ENCODE peak calls at places on chromosomes 11 and 22, in five cellular contexts. One of them, this sample, is unnamed.

GRCh38 chr11:14449302-14449714 is 50.3 kb downstream of the COPB1 start:
- DNase-seq in neural crest cell: no peak
- DNase-seq in SJSA1: peak; percentile 26
- DNase-seq in activated CD8-positive, alpha-beta memory T cell treated with anti-CD3 and anti-CD28 coated beads for 48 hours: no peak
- DNase-seq in Calu3: no peak
- DNase-seq in this sample: no peak

GRCh38 chr11:2781413-2782274 is 81.8 kb upstream of the KCNQ1OT1 start:
- DNase-seq in neural crest cell: peak; percentile 1
- DNase-seq in SJSA1: no peak
- DNase-seq in activated CD8-positive, alpha-beta memory T cell treated with anti-CD3 and anti-CD28 coated beads for 48 hours: no peak
- DNase-seq in Calu3: peak; percentile 0
- DNase-seq in this sample: no peak

GRCh38 chr22:50072714-50073538 is 12.3 kb downstream of the MLC1 start:
- DNase-seq in neural crest cell: no peak
- DNase-seq in SJSA1: no peak
- DNase-seq in activated CD8-positive, alpha-beta memory T cell treated with anti-CD3 and anti-CD28 coated beads for 48 hours: no peak
- DNase-seq in Calu3: no peak
- DNase-seq in this sample: no peak

GRCh38 chr22:30239421-30240405 is 6.8 kb downstream of the LIF start:
- DNase-seq in neural crest cell: no peak
- DNase-seq in SJSA1: no peak
- DNase-seq in activated CD8-positive, alpha-beta memory T cell treated with anti-CD3 and anti-CD28 coated beads for 48 hours: no peak
- DNase-seq in Calu3: peak; percentile 41
- DNase-seq in this sample: no peak

GRCh38 chr11:70399681-70400112 is 1.4 kb downstream of the CTTN start:
- DNase-seq in neural crest cell: no peak
- DNase-seq in SJSA1: peak; percentile 99
- DNase-seq in activated CD8-positive, alpha-beta memory T cell treated with anti-CD3 and anti-CD28 coated beads for 48 hours: no peak
- DNase-seq in Calu3: peak; percentile 89
- DNase-seq in this sample: no peak

GRCh38 chr11:113992459-113993105 is 17.7 kb downstream of the HTR3A start:
- DNase-seq in neural crest cell: no peak
- DNase-seq in SJSA1: no peak
- DNase-seq in activated CD8-positive, alpha-beta memory T cell treated with anti-CD3 and anti-CD28 coated beads for 48 hours: no peak
- DNase-seq in Calu3: no peak
- DNase-seq in this sample: no peak

GRCh38 chr22:39175127-39176066 is 22.9 kb upstream of the CBX7 start:
- DNase-seq in neural crest cell: no peak
- DNase-seq in SJSA1: peak; percentile 61
- DNase-seq in activated CD8-positive, alpha-beta memory T cell treated with anti-CD3 and anti-CD28 coated beads for 48 hours: no peak
- DNase-seq in Calu3: peak; percentile 44
- DNase-seq in this sample: no peak

GRCh38 chr11:117809236-117810055 is 12.4 kb upstream of the DSCAML1 start:
- DNase-seq in neural crest cell: peak; percentile 66
- DNase-seq in SJSA1: peak; percentile 28
- DNase-seq in activated CD8-positive, alpha-beta memory T cell treated with anti-CD3 and anti-CD28 coated beads for 48 hours: no peak
- DNase-seq in Calu3: peak; percentile 70
- DNase-seq in this sample: no peak

GRCh38 chr11:120715239-120715638 is 203.7 kb downstream of the GRIK4 start:
- DNase-seq in neural crest cell: no peak
- DNase-seq in SJSA1: peak; percentile 6
- DNase-seq in activated CD8-positive, alpha-beta memory T cell treated with anti-CD3 and anti-CD28 coated beads for 48 hours: no peak
- DNase-seq in Calu3: no peak
- DNase-seq in this sample: peak; percentile 44

GRCh38 chr22:49271831-49272230 is 555.8 kb downstream of the BRD1 start:
- DNase-seq in neural crest cell: no peak
- DNase-seq in SJSA1: no peak
- DNase-seq in activated CD8-positive, alpha-beta memory T cell treated with anti-CD3 and anti-CD28 coated beads for 48 hours: no peak
- DNase-seq in Calu3: no peak
- DNase-seq in this sample: no peak

GRCh38 chr22:50569041-50569459 is 6.3 kb upstream of the SYCE3 start:
- DNase-seq in neural crest cell: no peak
- DNase-seq in SJSA1: no peak
- DNase-seq in activated CD8-positive, alpha-beta memory T cell treated with anti-CD3 and anti-CD28 coated beads for 48 hours: no peak
- DNase-seq in Calu3: no peak
- DNase-seq in this sample: no peak

GRCh38 chr22:30238661-30239420 is 7.7 kb downstream of the LIF start:
- DNase-seq in neural crest cell: no peak
- DNase-seq in SJSA1: no peak
- DNase-seq in activated CD8-positive, alpha-beta memory T cell treated with anti-CD3 and anti-CD28 coated beads for 48 hours: no peak
- DNase-seq in Calu3: peak; percentile 85
- DNase-seq in this sample: no peak

GRCh38 chr11:70744396-70745185 is 346.3 kb downstream of the CTTN start:
- DNase-seq in neural crest cell: no peak
- DNase-seq in SJSA1: no peak
- DNase-seq in activated CD8-positive, alpha-beta memory T cell treated with anti-CD3 and anti-CD28 coated beads for 48 hours: no peak
- DNase-seq in Calu3: no peak
- DNase-seq in this sample: no peak

GRCh38 chr22:49380095-49380827 is 447.4 kb downstream of the BRD1 start:
- DNase-seq in neural crest cell: no peak
- DNase-seq in SJSA1: no peak
- DNase-seq in activated CD8-positive, alpha-beta memory T cell treated with anti-CD3 and anti-CD28 coated beads for 48 hours: no peak
- DNase-seq in Calu3: no peak
- DNase-seq in this sample: no peak

GRCh38 chr11:107928046-107928766 is at the start of gene RAB39A:
- DNase-seq in neural crest cell: peak; percentile 94
- DNase-seq in SJSA1: peak; percentile 29
- DNase-seq in activated CD8-positive, alpha-beta memory T cell treated with anti-CD3 and anti-CD28 coated beads for 48 hours: peak; percentile 36
- DNase-seq in Calu3: peak; percentile 70
- DNase-seq in this sample: peak; percentile 94

GRCh38 chr11:69301491-69302401 is 7.8 kb downstream of the MYEOV start:
- DNase-seq in neural crest cell: no peak
- DNase-seq in SJSA1: peak; percentile 100
- DNase-seq in activated CD8-positive, alpha-beta memory T cell treated with anti-CD3 and anti-CD28 coated beads for 48 hours: no peak
- DNase-seq in Calu3: peak; percentile 94
- DNase-seq in this sample: no peak

GRCh38 chr11:12288212-12288933 is 89.0 kb upstream of the PARVA start:
- DNase-seq in neural crest cell: peak; percentile 92
- DNase-seq in SJSA1: peak; percentile 82
- DNase-seq in activated CD8-positive, alpha-beta memory T cell treated with anti-CD3 and anti-CD28 coated beads for 48 hours: no peak
- DNase-seq in Calu3: peak; percentile 88
- DNase-seq in this sample: peak; percentile 56

GRCh38 chr11:12280199-12280837 is 97.1 kb upstream of the PARVA start:
- DNase-seq in neural crest cell: no peak
- DNase-seq in SJSA1: no peak
- DNase-seq in activated CD8-positive, alpha-beta memory T cell treated with anti-CD3 and anti-CD28 coated beads for 48 hours: no peak
- DNase-seq in Calu3: no peak
- DNase-seq in this sample: no peak

GRCh38 chr11:47443028-47443700 is 5.8 kb downstream of the RAPSN start:
- DNase-seq in neural crest cell: no peak
- DNase-seq in SJSA1: no peak
- DNase-seq in activated CD8-positive, alpha-beta memory T cell treated with anti-CD3 and anti-CD28 coated beads for 48 hours: no peak
- DNase-seq in Calu3: no peak
- DNase-seq in this sample: no peak

GRCh38 chr11:120657306-120658070 is 145.9 kb downstream of the GRIK4 start:
- DNase-seq in neural crest cell: no peak
- DNase-seq in SJSA1: no peak
- DNase-seq in activated CD8-positive, alpha-beta memory T cell treated with anti-CD3 and anti-CD28 coated beads for 48 hours: no peak
- DNase-seq in Calu3: no peak
- DNase-seq in this sample: no peak

GRCh38 chr22:27580311-27580897 is 221.2 kb downstream of the MN1 start:
- DNase-seq in neural crest cell: no peak
- DNase-seq in SJSA1: no peak
- DNase-seq in activated CD8-positive, alpha-beta memory T cell treated with anti-CD3 and anti-CD28 coated beads for 48 hours: no peak
- DNase-seq in Calu3: peak; percentile 24
- DNase-seq in this sample: no peak

GRCh38 chr11:10592331-10592730 is 23.9 kb upstream of the LYVE1 start:
- DNase-seq in neural crest cell: no peak
- DNase-seq in SJSA1: peak; percentile 80
- DNase-seq in activated CD8-positive, alpha-beta memory T cell treated with anti-CD3 and anti-CD28 coated beads for 48 hours: no peak
- DNase-seq in Calu3: no peak
- DNase-seq in this sample: no peak

GRCh38 chr22:49015993-49016908 is 811.4 kb downstream of the BRD1 start:
- DNase-seq in neural crest cell: no peak
- DNase-seq in SJSA1: no peak
- DNase-seq in activated CD8-positive, alpha-beta memory T cell treated with anti-CD3 and anti-CD28 coated beads for 48 hours: no peak
- DNase-seq in Calu3: no peak
- DNase-seq in this sample: no peak

GRCh38 chr11:35478411-35479139 is 46.8 kb downstream of the PAMR1 start:
- DNase-seq in neural crest cell: no peak
- DNase-seq in SJSA1: no peak
- DNase-seq in activated CD8-positive, alpha-beta memory T cell treated with anti-CD3 and anti-CD28 coated beads for 48 hours: no peak
- DNase-seq in Calu3: no peak
- DNase-seq in this sample: no peak

GRCh38 chr22:20440637-20441591 is 3.3 kb upstream of the SCARF2 start:
- DNase-seq in neural crest cell: no peak
- DNase-seq in SJSA1: no peak
- DNase-seq in activated CD8-positive, alpha-beta memory T cell treated with anti-CD3 and anti-CD28 coated beads for 48 hours: no peak
- DNase-seq in Calu3: no peak
- DNase-seq in this sample: no peak

GRCh38 chr11:45061641-45062040 is 84.8 kb upstream of the PRDM11 start:
- DNase-seq in neural crest cell: no peak
- DNase-seq in SJSA1: no peak
- DNase-seq in activated CD8-positive, alpha-beta memory T cell treated with anti-CD3 and anti-CD28 coated beads for 48 hours: no peak
- DNase-seq in Calu3: no peak
- DNase-seq in this sample: no peak

GRCh38 chr11:121657191-121657590 is 204.4 kb upstream of the SORL1-AS1 start:
- DNase-seq in neural crest cell: no peak
- DNase-seq in SJSA1: no peak
- DNase-seq in activated CD8-positive, alpha-beta memory T cell treated with anti-CD3 and anti-CD28 coated beads for 48 hours: no peak
- DNase-seq in Calu3: no peak
- DNase-seq in this sample: no peak

GRCh38 chr11:4464216-4465159 is 15.4 kb downstream of the OR52K2 start:
- DNase-seq in neural crest cell: no peak
- DNase-seq in SJSA1: no peak
- DNase-seq in activated CD8-positive, alpha-beta memory T cell treated with anti-CD3 and anti-CD28 coated beads for 48 hours: no peak
- DNase-seq in Calu3: no peak
- DNase-seq in this sample: no peak

GRCh38 chr11:17405232-17406005 is 17.0 kb upstream of the KCNJ11 start:
- DNase-seq in neural crest cell: no peak
- DNase-seq in SJSA1: no peak
- DNase-seq in activated CD8-positive, alpha-beta memory T cell treated with anti-CD3 and anti-CD28 coated beads for 48 hours: no peak
- DNase-seq in Calu3: peak; percentile 60
- DNase-seq in this sample: no peak

GRCh38 chr11:12461516-12461915 is 84.1 kb downstream of the PARVA start:
- DNase-seq in neural crest cell: no peak
- DNase-seq in SJSA1: no peak
- DNase-seq in activated CD8-positive, alpha-beta memory T cell treated with anti-CD3 and anti-CD28 coated beads for 48 hours: no peak
- DNase-seq in Calu3: no peak
- DNase-seq in this sample: no peak

GRCh38 chr11:126079640-126080205 is 17.1 kb upstream of the CDON start:
- DNase-seq in neural crest cell: no peak
- DNase-seq in SJSA1: no peak
- DNase-seq in activated CD8-positive, alpha-beta memory T cell treated with anti-CD3 and anti-CD28 coated beads for 48 hours: no peak
- DNase-seq in Calu3: no peak
- DNase-seq in this sample: no peak